ENCODE peak calls at places on chromosomes 1 and 21, in four cellular contexts. Q is A673, U is ascending aorta, W is RWPE1. P is an unnamed sample.

GRCh38 chr1:178792394-178792793 is 67.3 kb downstream of the RALGPS2 start:
- DNase-seq in Q (no peak), U (no peak), W (no peak), P (no peak)

GRCh38 chr1:14522331-14523241 is 75.9 kb upstream of the KAZN start:
- DNase-seq in Q (no peak), U (no peak), W (peak; percentile 91), P (peak; percentile 80)

GRCh38 chr1:227437495-227438008 is 119.3 kb upstream of the CDC42BPA start:
- DNase-seq in Q (peak; percentile 79), U (no peak), W (peak; percentile 90), P (no peak)

GRCh38 chr1:50348449-50349241 is 74.6 kb downstream of the DMRTA2 start:
- DNase-seq in Q (peak; percentile 83), U (no peak), W (peak; percentile 80), P (no peak)

GRCh38 chr1:221098462-221099406 is 219.5 kb downstream of the HLX start:
- DNase-seq in Q (no peak), U (no peak), W (no peak), P (no peak)

GRCh38 chr1:149942207-149942606 is 5.5 kb upstream of the MTMR11 start:
- DNase-seq in Q (peak; percentile 49), U (no peak), W (peak; percentile 28), P (no peak)

GRCh38 chr1:35929730-35930592 is 944 bp upstream of the AGO3 start:
- DNase-seq in Q (peak; percentile 75), U (no peak), W (peak; percentile 37), P (no peak)

GRCh38 chr1:223716302-223716862 is 4.0 kb downstream of the CAPN2 start:
- DNase-seq in Q (no peak), U (no peak), W (no peak), P (no peak)

GRCh38 chr21:17611414-17612022 is 1.2 kb downstream of the BTG3 start:
- DNase-seq in Q (peak; percentile 90), U (peak; percentile 57), W (peak; percentile 67), P (peak; percentile 91)

GRCh38 chr1:83905315-83905907 is 93.5 kb downstream of the TTLL7 start:
- DNase-seq in Q (peak; percentile 50), U (no peak), W (peak; percentile 11), P (no peak)
- TF ChIP-seq CTCF in Q (peak; percentile 67), U (peak; percentile 57), W (peak; percentile 68), P (no peak)

DNA sequence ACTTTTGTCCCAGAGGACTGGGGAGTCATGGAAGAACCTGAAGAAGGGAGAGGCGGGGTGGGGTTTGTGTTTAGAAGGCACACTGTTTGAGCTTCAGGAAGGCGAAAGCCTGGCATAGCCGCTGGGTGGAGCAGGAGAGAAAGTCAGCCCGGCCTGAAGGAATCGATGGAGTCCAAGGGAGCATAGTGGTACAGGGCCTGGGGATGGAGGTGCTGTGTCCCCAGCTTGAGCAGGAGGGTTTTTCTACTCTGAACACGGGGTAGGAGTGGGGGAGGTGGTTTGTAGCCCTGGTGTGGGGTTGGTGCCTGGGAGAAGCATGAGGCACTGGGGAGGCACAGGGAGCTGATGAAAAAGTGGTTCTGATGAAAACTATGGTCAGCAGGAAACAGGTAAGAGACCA is 4.7 kb upstream of the CCDC24 start:
- DNase-seq in Q (no peak), U (no peak), W (no peak), P (no peak)
- TF ChIP-seq CTCF in Q (no peak), U (no peak), W (no peak), P (no peak)

GRCh38 chr1:111483166-111483565 is 9.4 kb downstream of the C1orf162 start:
- DNase-seq in Q (no peak), U (no peak), W (no peak), P (no peak)

GRCh38 chr1:111476761-111477309 is 3.1 kb downstream of the C1orf162 start:
- DNase-seq in Q (no peak), U (no peak), W (no peak), P (no peak)

GRCh38 chr1:111484391-111484790 is 10.6 kb downstream of the C1orf162 start:
- DNase-seq in Q (no peak), U (no peak), W (no peak), P (no peak)

GRCh38 chr1:111480682-111481081 is 6.9 kb downstream of the C1orf162 start:
- DNase-seq in Q (no peak), U (no peak), W (no peak), P (no peak)

GRCh38 chr1:111481387-111482221 is 7.8 kb downstream of the C1orf162 start:
- DNase-seq in Q (peak; percentile 43), U (no peak), W (peak; percentile 69), P (peak; percentile 77)
- TF ChIP-seq CTCF in Q (peak; percentile 45), U (peak; percentile 78), W (peak; percentile 41), P (peak; percentile 39)

DNA sequence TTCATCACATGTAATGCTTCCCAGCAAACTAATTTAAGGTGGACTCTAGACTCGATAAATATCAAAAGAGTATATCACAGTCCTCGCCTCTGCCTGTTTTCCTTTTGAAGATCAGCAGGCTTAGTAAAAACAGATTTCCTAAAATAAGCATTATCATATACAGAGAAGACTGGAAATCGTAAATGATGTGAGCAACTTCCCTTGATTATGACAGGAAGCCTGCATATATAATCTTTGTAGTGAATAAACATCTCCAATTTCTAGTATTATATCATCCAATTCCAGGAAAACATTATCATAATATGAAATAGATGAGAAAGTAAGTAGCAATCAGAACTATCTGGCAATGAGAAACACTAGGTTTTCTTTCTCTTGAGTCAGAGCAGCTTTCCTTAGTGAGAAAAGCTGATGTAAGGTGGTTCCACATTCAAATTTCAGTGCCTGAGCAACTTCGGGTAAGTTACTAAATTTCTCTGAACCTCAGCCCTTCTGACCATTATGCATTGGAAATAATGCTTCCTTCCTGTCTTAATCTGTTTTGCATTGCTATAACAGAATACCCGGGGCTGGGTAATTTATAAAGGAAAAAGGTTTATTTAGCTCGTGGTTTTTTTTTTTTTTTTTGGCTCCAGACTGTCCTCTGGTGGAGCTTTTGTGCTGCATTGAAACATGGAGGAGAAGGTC is 12.6 kb upstream of the POU2F1 start:
- DNase-seq in Q (peak; percentile 77), U (no peak), W (no peak), P (no peak)
- TF ChIP-seq CTCF in Q (peak; percentile 57), U (no peak), W (no peak), P (no peak)

P was measured in suprapubic skin.